ENCODE peak calls at places on chromosomes 13 and 19, in four cellular contexts. R, S, F and A are unnamed samples.

GRCh38 chr13:20833900-20834679 is 60.3 kb upstream of the EEF1AKMT1 start:
- DNase-seq in R (no peak), S (no peak), F (peak), A (no peak)

GRCh38 chr19:1237027-1237659 is 662 bp downstream of the CBARP start:
- DNase-seq in R (no peak), S (peak), F (peak), A (peak)

GRCh38 chr19:52785506-52785905 is 1.1 kb downstream of the ZNF600 start:
- DNase-seq in R (no peak), S (no peak), F (no peak), A (peak)

GRCh38 chr13:110993788-110994187 is 78.9 kb upstream of the ANKRD10 start:
- DNase-seq in R (no peak), S (no peak), F (no peak), A (peak)

GRCh38 chr13:74136089-74136658 is 2.0 kb upstream of the KLF12 start:
- DNase-seq in R (peak), S (peak), F (peak), A (peak)

GRCh38 chr13:49859568-49859967 is 67.1 kb upstream of the KPNA3 start:
- DNase-seq in R (peak), S (no peak), F (no peak), A (no peak)

GRCh38 chr19:48738557-48739399 is 1.6 kb downstream of the RASIP1 start:
- DNase-seq in R (peak), S (peak), F (peak), A (peak)

GRCh38 chr19:58519087-58519354 is 589 bp downstream of the ZBTB45 start:
- DNase-seq in R (peak), S (peak), F (peak), A (peak)

GRCh38 chr13:76735641-76736040 is 150.6 kb downstream of the KCTD12 start:
- DNase-seq in R (no peak), S (no peak), F (no peak), A (no peak)

GRCh38 chr13:75437582-75438318 is 44.2 kb downstream of the TBC1D4 start:
- DNase-seq in R (no peak), S (no peak), F (peak), A (peak)

GRCh38 chr13:32381539-32381938 is 46.4 kb downstream of the N4BP2L1 start:
- DNase-seq in R (peak), S (peak), F (peak), A (peak)

GRCh38 chr13:39284801-39285388 is 246.6 kb downstream of the NHLRC3 start:
- DNase-seq in R (no peak), S (no peak), F (no peak), A (no peak)

GRCh38 chr19:3210347-3211017 is 14.0 kb upstream of the CELF5 start:
- DNase-seq in R (no peak), S (peak), F (peak), A (peak)

GRCh38 chr19:6890938-6891337 is 3.6 kb downstream of the ADGRE1 start:
- DNase-seq in R (no peak), S (no peak), F (no peak), A (no peak)

GRCh38 chr13:55661505-55661904 is 1479.2 kb upstream of the PRR20A start:
- DNase-seq in R (no peak), S (no peak), F (peak), A (no peak)

GRCh38 chr19:38224014-38224862 is at the start of gene DPF1:
- DNase-seq in R (no peak), S (peak), F (peak), A (peak)

GRCh38 chr13:25281937-25282332 is 5.4 kb downstream of the MTMR6 start:
- DNase-seq in R (no peak), S (no peak), F (no peak), A (no peak)

GRCh38 chr19:709196-709964 is 645 bp downstream of the PALM start:
- DNase-seq in R (no peak), S (peak), F (no peak), A (peak)

GRCh38 chr13:46551410-46552301 is 1.3 kb upstream of the LRCH1 start:
- DNase-seq in R (no peak), S (peak), F (peak), A (peak)

GRCh38 chr19:39347332-39348227 is 5.4 kb downstream of the SAMD4B start:
- DNase-seq in R (no peak), S (no peak), F (no peak), A (no peak)